ENCODE peak calls at places on chromosome 12, in six cellular contexts. W is stimulated activated CD8-positive, alpha-beta memory T cell treated with anti-CD3 and anti-CD28 coated beads, Interleukin-4, amount 100 ng/mL, for 1 hour; R is CD4-positive, CD25-positive, alpha-beta regulatory T cell; H is hypothalamus; M is keratinocyte; C is foreskin melanocyte. Q is an unnamed sample.

GRCh38 chr12:114676142-114676741 is 7.7 kb downstream of the TBX3 start:
- DNase-seq in W (no peak), R (no peak), H (no peak), M (no peak), C (no peak), Q (no peak)

GRCh38 chr12:57079821-57080220 is 1.2 kb upstream of the NEMP1 start:
- DNase-seq in W (no peak), R (no peak), H (no peak), M (no peak), C (no peak), Q (no peak)

GRCh38 chr12:48194780-48195179 is 8.3 kb downstream of the OR10AD1 start:
- DNase-seq in W (no peak), R (no peak), H (no peak), M (no peak), C (no peak), Q (no peak)

GRCh38 chr12:54390176-54390667 is 5.7 kb upstream of the ZNF385A start:
- DNase-seq in W (no peak), R (no peak), H (no peak), M (no peak), C (no peak), Q (no peak)

GRCh38 chr12:56087220-56087619 is 7.3 kb downstream of the ERBB3 start:
- DNase-seq in W (no peak), R (no peak), H (no peak), M (no peak), C (no peak), Q (peak; percentile 84)

GRCh38 chr12:68477256-68477655 is 133.4 kb upstream of the RAP1B start:
- DNase-seq in W (no peak), R (no peak), H (no peak), M (no peak), C (no peak), Q (no peak)

GRCh38 chr12:122747224-122748175 is 5.1 kb upstream of the DENR start:
- DNase-seq in W (no peak), R (no peak), H (no peak), M (no peak), C (no peak), Q (no peak)

GRCh38 chr12:29414368-29414767 is 33.4 kb upstream of the ERGIC2 start:
- DNase-seq in W (no peak), R (no peak), H (no peak), M (no peak), C (no peak), Q (no peak)

Q was measured in mucosa of gallbladder.